ENCODE peak calls at places on chromosome 7, in four cellular contexts. One of them, this sample, is unnamed.

GRCh38 chr7:86644282-86645173 is 819 bp downstream of the GRM3 start:
- DNase-seq in transverse colon: no peak
- DNase-seq in dorsolateral prefrontal cortex: peak
- DNase-seq in Caco-2: no peak
- DNase-seq in this sample: no peak

GRCh38 chr7:95209276-95209675 is 115.1 kb downstream of the PON1 start:
- DNase-seq in dorsolateral prefrontal cortex: no peak
- DNase-seq in transverse colon: no peak
- DNase-seq in Caco-2: no peak
- DNase-seq in this sample: no peak

GRCh38 chr7:88005191-88005590 is 71.1 kb downstream of the ADAM22 start:
- DNase-seq in transverse colon: no peak
- DNase-seq in dorsolateral prefrontal cortex: no peak
- DNase-seq in Caco-2: no peak
- DNase-seq in this sample: no peak

GRCh38 chr7:22202141-22202540 is 154.8 kb downstream of the RAPGEF5 start:
- DNase-seq in transverse colon: peak
- DNase-seq in dorsolateral prefrontal cortex: no peak
- DNase-seq in Caco-2: no peak
- DNase-seq in this sample: no peak

GRCh38 chr7:23852988-23853387 is 143.0 kb downstream of the STK31 start:
- DNase-seq in dorsolateral prefrontal cortex: no peak
- DNase-seq in transverse colon: no peak
- DNase-seq in Caco-2: no peak
- DNase-seq in this sample: no peak

GRCh38 chr7:149819961-149820340 is 18.2 kb upstream of the ZNF862 start:
- DNase-seq in dorsolateral prefrontal cortex: no peak
- DNase-seq in Caco-2: no peak
- DNase-seq in transverse colon: no peak
- DNase-seq in this sample: no peak

GRCh38 chr7:151987748-151988529 is 31.7 kb downstream of the GALNTL5 start:
- DNase-seq in transverse colon: no peak
- DNase-seq in dorsolateral prefrontal cortex: peak
- DNase-seq in Caco-2: no peak
- DNase-seq in this sample: no peak

GRCh38 chr7:116271161-116271979 is 61.0 kb downstream of the TES start:
- DNase-seq in Caco-2: no peak
- DNase-seq in dorsolateral prefrontal cortex: no peak
- DNase-seq in transverse colon: no peak
- DNase-seq in this sample: no peak

GRCh38 chr7:81721428-81721827 is 48.4 kb downstream of the HGF start:
- DNase-seq in transverse colon: no peak
- DNase-seq in Caco-2: no peak
- DNase-seq in dorsolateral prefrontal cortex: no peak
- DNase-seq in this sample: no peak

GRCh38 chr7:137684776-137685175 is 162.0 kb downstream of the DGKI start:
- DNase-seq in transverse colon: no peak
- DNase-seq in dorsolateral prefrontal cortex: no peak
- DNase-seq in Caco-2: no peak
- DNase-seq in this sample: no peak

GRCh38 chr7:23277359-23277989 is 21.7 kb upstream of the MALSU1 start:
- DNase-seq in dorsolateral prefrontal cortex: no peak
- DNase-seq in transverse colon: no peak
- DNase-seq in Caco-2: no peak
- DNase-seq in this sample: no peak

GRCh38 chr7:13179775-13180448 is 492.5 kb downstream of the ARL4A start:
- DNase-seq in dorsolateral prefrontal cortex: no peak
- DNase-seq in Caco-2: no peak
- DNase-seq in transverse colon: no peak
- DNase-seq in this sample: no peak

GRCh38 chr7:142868188-142868811 is 13.4 kb downstream of the EPHB6 start:
- DNase-seq in transverse colon: no peak
- DNase-seq in Caco-2: peak
- DNase-seq in dorsolateral prefrontal cortex: no peak
- DNase-seq in this sample: no peak

GRCh38 chr7:6246257-6246917 is 26.0 kb downstream of the CYTH3 start:
- DNase-seq in transverse colon: no peak
- DNase-seq in Caco-2: no peak
- DNase-seq in dorsolateral prefrontal cortex: no peak
- DNase-seq in this sample: no peak

GRCh38 chr7:25495342-25495855 is 267.1 kb upstream of the NPVF start:
- DNase-seq in dorsolateral prefrontal cortex: no peak
- DNase-seq in Caco-2: no peak
- DNase-seq in transverse colon: no peak
- DNase-seq in this sample: no peak

GRCh38 chr7:105224884-105225651 is 163.7 kb downstream of the SRPK2 start:
- DNase-seq in transverse colon: no peak
- DNase-seq in Caco-2: no peak
- DNase-seq in dorsolateral prefrontal cortex: no peak
- DNase-seq in this sample: no peak

GRCh38 chr7:2645274-2645868 is 13.6 kb downstream of the TTYH3 start:
- DNase-seq in dorsolateral prefrontal cortex: no peak
- DNase-seq in transverse colon: no peak
- DNase-seq in Caco-2: no peak
- DNase-seq in this sample: no peak

GRCh38 chr7:33760146-33760545 is 145.2 kb upstream of the BMPER start:
- DNase-seq in Caco-2: no peak
- DNase-seq in transverse colon: no peak
- DNase-seq in dorsolateral prefrontal cortex: no peak
- DNase-seq in this sample: no peak

GRCh38 chr7:33762903-33763295 is 142.4 kb upstream of the BMPER start:
- DNase-seq in dorsolateral prefrontal cortex: no peak
- DNase-seq in transverse colon: no peak
- DNase-seq in Caco-2: no peak
- DNase-seq in this sample: no peak

GRCh38 chr7:33760834-33761233 is 144.5 kb upstream of the BMPER start:
- DNase-seq in Caco-2: no peak
- DNase-seq in dorsolateral prefrontal cortex: no peak
- DNase-seq in transverse colon: no peak
- DNase-seq in this sample: no peak

GRCh38 chr7:33761440-33762080 is 143.8 kb upstream of the BMPER start:
- DNase-seq in dorsolateral prefrontal cortex: no peak
- DNase-seq in transverse colon: no peak
- DNase-seq in Caco-2: no peak
- DNase-seq in this sample: no peak

GRCh38 chr7:33762153-33762902 is 143.0 kb upstream of the BMPER start:
- DNase-seq in transverse colon: no peak
- DNase-seq in Caco-2: no peak
- DNase-seq in dorsolateral prefrontal cortex: no peak
- DNase-seq in this sample: no peak
- TF ChIP-seq CTCF in transverse colon: no peak
- TF ChIP-seq CTCF in Caco-2: no peak
- TF ChIP-seq CTCF in dorsolateral prefrontal cortex: no peak
- TF ChIP-seq CTCF in this sample: no peak

GRCh38 chr7:66638309-66639099 is 9.8 kb downstream of the KCTD7 start:
- DNase-seq in Caco-2: no peak
- DNase-seq in dorsolateral prefrontal cortex: no peak
- DNase-seq in transverse colon: no peak
- DNase-seq in this sample: no peak
- TF ChIP-seq CTCF in Caco-2: no peak
- TF ChIP-seq CTCF in dorsolateral prefrontal cortex: no peak
- TF ChIP-seq CTCF in transverse colon: no peak
- TF ChIP-seq CTCF in this sample: no peak

DNA sequence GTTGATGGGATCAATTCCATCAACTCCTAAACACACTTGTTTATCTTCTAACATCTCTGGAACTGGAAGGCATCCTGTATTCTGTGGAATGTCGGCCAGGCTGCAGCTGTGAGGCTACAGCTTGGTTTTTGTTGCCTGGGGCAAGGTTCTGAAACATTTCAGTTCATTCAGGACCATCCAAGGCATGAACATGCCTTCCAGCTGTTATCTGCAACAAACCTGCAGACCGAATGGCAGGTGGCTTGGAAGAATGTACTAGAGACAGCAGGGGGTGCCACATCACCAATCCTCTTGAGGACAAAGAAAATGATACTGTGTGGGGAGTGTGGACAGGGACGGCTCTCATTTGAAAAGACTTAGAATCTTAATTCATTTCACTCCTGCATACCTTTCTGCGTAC is 12.4 kb downstream of the PAPOLB start:
- DNase-seq in transverse colon: no peak
- DNase-seq in dorsolateral prefrontal cortex: no peak
- DNase-seq in Caco-2: peak
- DNase-seq in this sample: no peak
- TF ChIP-seq CTCF in transverse colon: no peak
- TF ChIP-seq CTCF in dorsolateral prefrontal cortex: peak
- TF ChIP-seq CTCF in Caco-2: peak
- TF ChIP-seq CTCF in this sample: no peak

DNA sequence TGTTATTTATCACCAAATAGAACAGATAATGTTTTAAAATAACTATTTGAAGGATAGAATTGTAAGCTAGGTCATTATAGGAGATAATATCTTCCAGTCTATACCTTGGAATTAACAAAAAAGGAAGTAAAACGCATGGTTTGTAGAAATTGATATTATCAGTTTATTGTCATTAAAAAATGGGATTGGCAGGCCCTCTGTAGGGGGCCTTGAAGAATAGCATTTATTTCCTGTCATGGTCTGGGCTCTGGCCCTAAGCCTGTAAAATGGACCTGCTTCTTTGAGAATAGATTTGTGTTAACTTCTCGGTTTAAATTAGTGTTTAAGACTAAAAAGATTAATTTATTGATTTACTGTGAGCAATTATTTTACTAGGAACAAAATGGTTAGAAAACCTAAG is 197.6 kb upstream of the FOXP2 start:
- DNase-seq in dorsolateral prefrontal cortex: no peak
- DNase-seq in transverse colon: no peak
- DNase-seq in Caco-2: no peak
- DNase-seq in this sample: no peak
- TF ChIP-seq CTCF in dorsolateral prefrontal cortex: no peak
- TF ChIP-seq CTCF in transverse colon: no peak
- TF ChIP-seq CTCF in Caco-2: peak
- TF ChIP-seq CTCF in this sample: no peak

GRCh38 chr7:111561909-111562732 is at the start of gene IMMP2L:
- DNase-seq in transverse colon: peak
- DNase-seq in Caco-2: peak
- DNase-seq in dorsolateral prefrontal cortex: peak
- DNase-seq in this sample: peak
- TF ChIP-seq CTCF in transverse colon: peak
- TF ChIP-seq CTCF in Caco-2: no peak
- TF ChIP-seq CTCF in dorsolateral prefrontal cortex: peak
- TF ChIP-seq CTCF in this sample: no peak

DNA sequence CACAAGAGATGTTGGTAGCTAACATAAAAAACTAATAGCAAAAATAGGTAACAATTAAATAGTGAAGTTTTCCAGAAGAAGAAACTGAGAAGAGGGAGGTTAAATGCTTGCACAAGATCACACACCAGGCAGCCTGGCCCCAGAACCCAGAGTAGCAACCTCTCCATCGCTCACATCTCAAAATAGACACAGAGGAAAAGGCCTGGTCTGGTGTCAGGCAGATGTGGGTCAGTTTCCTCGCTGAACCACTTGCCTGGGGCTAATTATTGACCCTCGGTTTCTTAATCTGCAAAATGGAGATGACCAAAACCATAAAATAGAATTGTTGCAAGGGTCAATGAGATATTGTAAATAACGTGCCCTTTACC is 44.5 kb upstream of the STK17A start:
- DNase-seq in transverse colon: no peak
- DNase-seq in dorsolateral prefrontal cortex: no peak
- DNase-seq in Caco-2: no peak
- DNase-seq in this sample: no peak
- TF ChIP-seq CTCF in transverse colon: no peak
- TF ChIP-seq CTCF in dorsolateral prefrontal cortex: no peak
- TF ChIP-seq CTCF in Caco-2: no peak
- TF ChIP-seq CTCF in this sample: no peak

DNA sequence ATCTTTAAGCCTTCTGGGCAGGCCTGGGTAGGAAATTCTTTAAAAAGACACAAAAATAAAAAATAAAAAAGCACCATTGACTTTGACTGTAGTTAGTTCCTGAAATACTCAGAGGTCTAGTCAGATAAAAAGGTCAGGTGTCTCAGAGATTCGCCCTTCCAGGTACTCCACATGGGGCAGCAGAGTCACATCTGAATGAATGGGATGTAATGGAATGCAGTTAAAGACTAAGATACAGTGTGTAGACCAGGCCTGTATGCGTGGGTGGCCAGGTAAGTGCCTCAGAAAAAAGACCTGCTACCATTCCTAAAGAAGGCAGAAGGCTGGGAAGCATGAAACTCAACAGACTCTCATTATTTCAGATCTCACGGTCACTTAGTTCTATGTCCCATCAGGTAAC is 68.6 kb upstream of the SEM1 start:
- DNase-seq in Caco-2: no peak
- DNase-seq in transverse colon: no peak
- DNase-seq in dorsolateral prefrontal cortex: no peak
- DNase-seq in this sample: no peak
- TF ChIP-seq CTCF in Caco-2: peak
- TF ChIP-seq CTCF in transverse colon: no peak
- TF ChIP-seq CTCF in dorsolateral prefrontal cortex: no peak
- TF ChIP-seq CTCF in this sample: no peak

DNA sequence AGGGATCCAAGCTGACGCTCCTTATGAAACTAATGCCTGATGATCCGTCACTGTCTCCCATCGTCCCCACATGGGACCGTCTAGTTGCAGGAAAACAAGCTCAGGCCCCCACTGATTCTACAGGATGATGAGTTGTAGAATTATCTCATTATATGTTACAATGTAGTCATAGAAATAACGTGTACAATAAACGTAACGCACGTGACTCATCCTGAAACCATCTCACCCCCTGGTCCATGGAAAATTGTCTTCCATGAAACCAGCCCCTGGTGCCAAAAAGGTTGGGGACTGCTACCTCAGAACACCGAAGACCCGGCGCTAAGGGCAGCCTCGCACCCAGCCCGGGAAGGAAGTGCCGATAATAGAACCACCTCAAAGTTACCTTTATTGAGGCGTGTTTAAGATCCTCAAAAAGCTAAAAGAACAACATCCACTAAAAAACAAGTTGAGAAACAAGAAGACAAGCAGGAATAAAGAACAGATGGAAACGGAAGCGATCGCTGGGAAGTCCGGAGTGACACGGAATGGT is 50.0 kb upstream of the PRKAR1B start:
- DNase-seq in transverse colon: no peak
- DNase-seq in dorsolateral prefrontal cortex: no peak
- DNase-seq in Caco-2: no peak
- DNase-seq in this sample: no peak
- TF ChIP-seq CTCF in transverse colon: no peak
- TF ChIP-seq CTCF in dorsolateral prefrontal cortex: no peak
- TF ChIP-seq CTCF in Caco-2: no peak
- TF ChIP-seq CTCF in this sample: no peak

GRCh38 chr7:99141334-99141733 is 2.6 kb downstream of the SMURF1 start:
- DNase-seq in dorsolateral prefrontal cortex: no peak
- DNase-seq in Caco-2: no peak
- DNase-seq in transverse colon: no peak
- DNase-seq in this sample: no peak

GRCh38 chr7:99142727-99143521 is 984 bp downstream of the SMURF1 start:
- DNase-seq in transverse colon: peak
- DNase-seq in Caco-2: peak
- DNase-seq in dorsolateral prefrontal cortex: peak
- DNase-seq in this sample: peak

GRCh38 chr7:99141756-99142726 is 1.9 kb downstream of the SMURF1 start:
- DNase-seq in transverse colon: peak
- DNase-seq in dorsolateral prefrontal cortex: peak
- DNase-seq in Caco-2: peak
- DNase-seq in this sample: peak

GRCh38 chr7:99143522-99143852 is 421 bp downstream of the SMURF1 start:
- DNase-seq in Caco-2: no peak
- DNase-seq in dorsolateral prefrontal cortex: no peak
- DNase-seq in transverse colon: no peak
- DNase-seq in this sample: no peak

GRCh38 chr7:99143853-99144672 is at the start of gene SMURF1:
- DNase-seq in Caco-2: peak
- DNase-seq in transverse colon: peak
- DNase-seq in dorsolateral prefrontal cortex: peak
- DNase-seq in this sample: no peak
- TF ChIP-seq CTCF in Caco-2: no peak
- TF ChIP-seq CTCF in transverse colon: no peak
- TF ChIP-seq CTCF in dorsolateral prefrontal cortex: no peak
- TF ChIP-seq CTCF in this sample: no peak